ENCODE peak calls at places on chromosomes 6 and 20, in seven cellular contexts. One of them, this sample, is unnamed.

GRCh38 chr6:111872521-111873177 is 603 bp downstream of the FYN start:
- DNase-seq in spleen: peak; percentile 89
- DNase-seq in IMR-90: peak; percentile 30
- DNase-seq in uterus: peak; percentile 73
- DNase-seq in RWPE2: no peak
- DNase-seq in CD4-positive, CD25-positive, alpha-beta regulatory T cell: peak; percentile 72
- DNase-seq in colonic mucosa: peak; percentile 42
- DNase-seq in this sample: peak; percentile 51

GRCh38 chr6:79423216-79423615 is 114.0 kb downstream of the LCA5 start:
- DNase-seq in RWPE2: no peak
- DNase-seq in IMR-90: no peak
- DNase-seq in CD4-positive, CD25-positive, alpha-beta regulatory T cell: no peak
- DNase-seq in spleen: no peak
- DNase-seq in uterus: no peak
- DNase-seq in colonic mucosa: no peak
- DNase-seq in this sample: no peak

GRCh38 chr6:42007286-42007685 is 43.0 kb upstream of the TAF8 start:
- DNase-seq in colonic mucosa: no peak
- DNase-seq in CD4-positive, CD25-positive, alpha-beta regulatory T cell: no peak
- DNase-seq in RWPE2: no peak
- DNase-seq in uterus: no peak
- DNase-seq in spleen: peak; percentile 6
- DNase-seq in IMR-90: no peak
- DNase-seq in this sample: no peak

GRCh38 chr6:137271245-137272183 is 52.3 kb upstream of the IFNGR1 start:
- DNase-seq in CD4-positive, CD25-positive, alpha-beta regulatory T cell: peak; percentile 23
- DNase-seq in uterus: no peak
- DNase-seq in colonic mucosa: no peak
- DNase-seq in RWPE2: no peak
- DNase-seq in spleen: no peak
- DNase-seq in IMR-90: peak; percentile 63
- DNase-seq in this sample: no peak

GRCh38 chr20:32157611-32158010 is 48.1 kb downstream of the TM9SF4 start:
- DNase-seq in RWPE2: peak; percentile 78
- DNase-seq in IMR-90: no peak
- DNase-seq in spleen: peak; percentile 51
- DNase-seq in colonic mucosa: no peak
- DNase-seq in CD4-positive, CD25-positive, alpha-beta regulatory T cell: no peak
- DNase-seq in uterus: no peak
- DNase-seq in this sample: peak; percentile 51

GRCh38 chr6:170152989-170153388 is 137.9 kb downstream of the DLL1 start:
- DNase-seq in CD4-positive, CD25-positive, alpha-beta regulatory T cell: no peak
- DNase-seq in colonic mucosa: peak; percentile 36
- DNase-seq in spleen: no peak
- DNase-seq in uterus: peak; percentile 57
- DNase-seq in RWPE2: no peak
- DNase-seq in IMR-90: no peak
- DNase-seq in this sample: no peak

GRCh38 chr6:111664565-111665039 is 58.9 kb upstream of the TRAF3IP2 start:
- DNase-seq in uterus: peak; percentile 38
- DNase-seq in CD4-positive, CD25-positive, alpha-beta regulatory T cell: no peak
- DNase-seq in colonic mucosa: no peak
- DNase-seq in RWPE2: no peak
- DNase-seq in spleen: no peak
- DNase-seq in IMR-90: no peak
- DNase-seq in this sample: peak; percentile 56

GRCh38 chr6:42007753-42008528 is 42.4 kb upstream of the TAF8 start:
- DNase-seq in uterus: no peak
- DNase-seq in CD4-positive, CD25-positive, alpha-beta regulatory T cell: peak; percentile 42
- DNase-seq in colonic mucosa: no peak
- DNase-seq in RWPE2: no peak
- DNase-seq in spleen: peak; percentile 88
- DNase-seq in IMR-90: no peak
- DNase-seq in this sample: no peak

GRCh38 chr20:50794846-50795634 is at the start of gene BCAS4:
- DNase-seq in uterus: peak; percentile 79
- DNase-seq in CD4-positive, CD25-positive, alpha-beta regulatory T cell: peak; percentile 86
- DNase-seq in colonic mucosa: peak; percentile 74
- DNase-seq in IMR-90: peak; percentile 79
- DNase-seq in spleen: peak; percentile 95
- DNase-seq in RWPE2: peak; percentile 90
- DNase-seq in this sample: peak; percentile 89

GRCh38 chr20:13331536-13331935 is 110.5 kb downstream of the ISM1 start:
- DNase-seq in colonic mucosa: no peak
- DNase-seq in CD4-positive, CD25-positive, alpha-beta regulatory T cell: no peak
- DNase-seq in spleen: no peak
- DNase-seq in RWPE2: no peak
- DNase-seq in uterus: no peak
- DNase-seq in IMR-90: no peak
- DNase-seq in this sample: no peak

GRCh38 chr6:75280131-75280855 is 4.3 kb downstream of the TMEM30A start:
- DNase-seq in RWPE2: no peak
- DNase-seq in uterus: no peak
- DNase-seq in colonic mucosa: no peak
- DNase-seq in CD4-positive, CD25-positive, alpha-beta regulatory T cell: no peak
- DNase-seq in spleen: no peak
- DNase-seq in IMR-90: peak; percentile 45
- DNase-seq in this sample: no peak

GRCh38 chr20:44615169-44615791 is 32.9 kb downstream of the PKIG start:
- DNase-seq in colonic mucosa: no peak
- DNase-seq in RWPE2: no peak
- DNase-seq in spleen: peak; percentile 73
- DNase-seq in CD4-positive, CD25-positive, alpha-beta regulatory T cell: peak; percentile 9
- DNase-seq in IMR-90: peak; percentile 38
- DNase-seq in uterus: no peak
- DNase-seq in this sample: peak; percentile 47

GRCh38 chr6:134669531-134669930 is 280.4 kb downstream of the ALDH8A1 start:
- DNase-seq in colonic mucosa: no peak
- DNase-seq in RWPE2: no peak
- DNase-seq in IMR-90: no peak
- DNase-seq in CD4-positive, CD25-positive, alpha-beta regulatory T cell: no peak
- DNase-seq in spleen: no peak
- DNase-seq in uterus: no peak
- DNase-seq in this sample: no peak

GRCh38 chr20:61883867-61884393 is 181.8 kb downstream of the TAF4 start:
- DNase-seq in colonic mucosa: no peak
- DNase-seq in spleen: peak; percentile 60
- DNase-seq in CD4-positive, CD25-positive, alpha-beta regulatory T cell: no peak
- DNase-seq in IMR-90: no peak
- DNase-seq in RWPE2: no peak
- DNase-seq in uterus: no peak
- DNase-seq in this sample: no peak

GRCh38 chr6:161128680-161129196 is 137.2 kb downstream of the MAP3K4 start:
- DNase-seq in IMR-90: peak; percentile 98
- DNase-seq in RWPE2: no peak
- DNase-seq in CD4-positive, CD25-positive, alpha-beta regulatory T cell: no peak
- DNase-seq in colonic mucosa: no peak
- DNase-seq in spleen: no peak
- DNase-seq in uterus: no peak
- DNase-seq in this sample: no peak

GRCh38 chr6:122482750-122483080 is 11.1 kb upstream of the SERINC1 start:
- DNase-seq in CD4-positive, CD25-positive, alpha-beta regulatory T cell: no peak
- DNase-seq in RWPE2: no peak
- DNase-seq in IMR-90: no peak
- DNase-seq in spleen: no peak
- DNase-seq in uterus: no peak
- DNase-seq in colonic mucosa: no peak
- DNase-seq in this sample: no peak
- H3K4me3 ChIP-seq in CD4-positive, CD25-positive, alpha-beta regulatory T cell: no peak overlapping the region
- H3K4me3 ChIP-seq in RWPE2: no peak overlapping the region
- H3K4me3 ChIP-seq in IMR-90: no peak overlapping the region
- H3K4me3 ChIP-seq in spleen: no peak overlapping the region
- H3K4me3 ChIP-seq in uterus: no peak overlapping the region
- H3K4me3 ChIP-seq in colonic mucosa: no peak overlapping the region
- H3K4me3 ChIP-seq in this sample: no peak overlapping the region

DNA sequence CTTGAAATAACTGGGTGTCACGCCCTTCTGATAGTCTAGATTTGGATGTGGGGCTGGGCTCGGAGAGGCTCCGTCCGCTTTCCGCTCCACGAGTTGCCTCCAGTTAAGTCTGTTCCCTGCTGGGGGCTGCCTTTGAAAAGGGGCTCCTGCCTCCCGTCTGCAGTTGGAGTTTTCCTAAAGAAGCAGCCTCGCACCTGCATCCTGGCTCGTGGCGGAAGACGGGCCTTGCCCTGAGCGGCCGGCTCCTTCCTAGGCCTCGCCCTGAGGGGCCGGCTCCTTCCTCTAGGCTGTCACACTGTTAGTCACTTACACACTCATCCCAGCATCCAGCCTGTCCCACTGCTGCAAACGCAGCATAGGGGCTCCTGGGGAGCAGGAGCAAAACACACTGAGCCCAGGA is 74.4 kb downstream of the SMOC2 start:
- DNase-seq in RWPE2: no peak
- DNase-seq in CD4-positive, CD25-positive, alpha-beta regulatory T cell: no peak
- DNase-seq in colonic mucosa: no peak
- DNase-seq in uterus: no peak
- DNase-seq in IMR-90: no peak
- DNase-seq in spleen: no peak
- DNase-seq in this sample: no peak
- H3K9me3 ChIP-seq in RWPE2: no peaks in the 10 kb centered on the region
- H3K9me3 ChIP-seq in CD4-positive, CD25-positive, alpha-beta regulatory T cell: no peaks in the 10 kb centered on the region
- H3K9me3 ChIP-seq in colonic mucosa: no peaks in the 10 kb centered on the region
- H3K9me3 ChIP-seq in uterus: no peaks in the 10 kb centered on the region
- H3K9me3 ChIP-seq in IMR-90: peaks cover 57% of the 10 kb centered on the region
- H3K9me3 ChIP-seq in spleen: no peaks in the 10 kb centered on the region
- H3K9me3 ChIP-seq in this sample: no peaks in the 10 kb centered on the region

DNA sequence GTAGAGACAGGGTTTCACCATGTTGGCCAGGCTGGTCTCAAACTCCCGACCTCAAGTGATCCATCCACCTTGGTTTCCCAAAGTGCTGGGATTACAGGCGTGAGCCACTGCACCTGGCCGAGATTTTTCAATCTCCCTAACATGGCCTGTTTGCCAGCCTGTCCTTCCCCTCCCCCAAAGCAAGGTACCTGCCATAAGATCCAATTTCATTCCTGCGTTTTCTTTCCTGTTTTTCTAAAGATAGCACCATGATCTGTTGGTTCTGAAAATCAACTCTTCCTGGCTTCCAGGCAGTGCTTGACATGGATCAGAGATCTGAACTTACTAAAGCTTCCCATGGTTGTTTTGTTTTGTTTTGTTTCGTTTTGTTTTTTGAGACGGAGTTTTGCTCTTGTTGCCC is 7.5 kb downstream of the MGME1 start:
- DNase-seq in colonic mucosa: no peak
- DNase-seq in CD4-positive, CD25-positive, alpha-beta regulatory T cell: no peak
- DNase-seq in spleen: no peak
- DNase-seq in uterus: no peak
- DNase-seq in RWPE2: no peak
- DNase-seq in IMR-90: no peak
- DNase-seq in this sample: no peak
- H3K4me3 ChIP-seq in colonic mucosa: no peak overlapping the region
- H3K4me3 ChIP-seq in CD4-positive, CD25-positive, alpha-beta regulatory T cell: no peak overlapping the region
- H3K4me3 ChIP-seq in spleen: no peak overlapping the region
- H3K4me3 ChIP-seq in uterus: no peak overlapping the region
- H3K4me3 ChIP-seq in RWPE2: no peak overlapping the region
- H3K4me3 ChIP-seq in IMR-90: no peak overlapping the region
- H3K4me3 ChIP-seq in this sample: no peak overlapping the region

GRCh38 chr20:60389882-60390281 is 431.7 kb downstream of the CDH26 start:
- DNase-seq in spleen: no peak
- DNase-seq in IMR-90: no peak
- DNase-seq in CD4-positive, CD25-positive, alpha-beta regulatory T cell: no peak
- DNase-seq in uterus: no peak
- DNase-seq in RWPE2: peak; percentile 34
- DNase-seq in colonic mucosa: no peak
- DNase-seq in this sample: no peak
- H3K9me3 ChIP-seq in spleen: no peaks in the 10 kb centered on the region
- H3K9me3 ChIP-seq in IMR-90: peaks cover 19% of the 10 kb centered on the region
- H3K9me3 ChIP-seq in CD4-positive, CD25-positive, alpha-beta regulatory T cell: no peaks in the 10 kb centered on the region
- H3K9me3 ChIP-seq in uterus: no peaks in the 10 kb centered on the region
- H3K9me3 ChIP-seq in RWPE2: no peaks in the 10 kb centered on the region
- H3K9me3 ChIP-seq in colonic mucosa: no peaks in the 10 kb centered on the region
- H3K9me3 ChIP-seq in this sample: no peaks in the 10 kb centered on the region

GRCh38 chr6:119340766-119341487 is 8.6 kb downstream of the MAN1A1 start:
- DNase-seq in uterus: no peak
- DNase-seq in IMR-90: no peak
- DNase-seq in colonic mucosa: no peak
- DNase-seq in CD4-positive, CD25-positive, alpha-beta regulatory T cell: no peak
- DNase-seq in RWPE2: no peak
- DNase-seq in spleen: no peak
- DNase-seq in this sample: no peak
- H3K4me3 ChIP-seq in uterus: no peak overlapping the region
- H3K4me3 ChIP-seq in IMR-90: no peak overlapping the region
- H3K4me3 ChIP-seq in colonic mucosa: no peak overlapping the region
- H3K4me3 ChIP-seq in CD4-positive, CD25-positive, alpha-beta regulatory T cell: peak overlapping the region; percentile 20
- H3K4me3 ChIP-seq in RWPE2: no peak overlapping the region
- H3K4me3 ChIP-seq in spleen: no peak overlapping the region
- H3K4me3 ChIP-seq in this sample: no peak overlapping the region

DNA sequence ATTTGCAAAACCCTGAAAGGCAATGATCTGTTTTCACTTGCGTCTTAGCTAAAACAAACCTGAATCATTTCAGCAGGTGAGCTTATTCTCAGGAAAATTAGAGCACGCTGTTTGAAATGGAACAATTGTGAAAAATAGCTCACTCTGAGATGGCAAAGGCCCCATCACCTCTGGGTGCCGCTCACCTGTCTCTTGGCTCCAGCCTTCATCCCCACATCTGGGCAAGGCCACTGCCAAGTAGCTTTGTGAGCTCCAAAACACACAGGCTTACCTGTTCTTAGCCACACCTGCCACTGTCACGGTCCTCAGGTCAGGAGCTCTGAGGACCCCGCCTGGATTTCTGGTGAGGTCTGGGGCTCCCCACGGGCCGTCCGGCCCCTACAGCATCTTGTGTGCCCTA is 66.7 kb downstream of the SMOC2 start:
- DNase-seq in spleen: no peak
- DNase-seq in IMR-90: no peak
- DNase-seq in uterus: no peak
- DNase-seq in RWPE2: no peak
- DNase-seq in colonic mucosa: no peak
- DNase-seq in CD4-positive, CD25-positive, alpha-beta regulatory T cell: no peak
- DNase-seq in this sample: no peak
- H3K9me3 ChIP-seq in spleen: no peaks in the 10 kb centered on the region
- H3K9me3 ChIP-seq in IMR-90: peaks cover 37% of the 10 kb centered on the region
- H3K9me3 ChIP-seq in uterus: no peaks in the 10 kb centered on the region
- H3K9me3 ChIP-seq in RWPE2: no peaks in the 10 kb centered on the region
- H3K9me3 ChIP-seq in colonic mucosa: no peaks in the 10 kb centered on the region
- H3K9me3 ChIP-seq in CD4-positive, CD25-positive, alpha-beta regulatory T cell: no peaks in the 10 kb centered on the region
- H3K9me3 ChIP-seq in this sample: no peaks in the 10 kb centered on the region